ENCODE peak calls at places on chromosomes 5 and 9, in four cellular contexts. One of them, this sample, is unnamed. For H3K36me3, the result is how much of the 10 kb centered on the place peaks cover.

GRCh38 chr5:168608821-168609220 is 29.7 kb upstream of the PANK3 start:
- DNase-seq in body of pancreas: no peak
- DNase-seq in fibroblast of lung: no peak
- DNase-seq in HCT116: no peak
- DNase-seq in this sample: no peak

GRCh38 chr9:94097788-94098413 is 13.6 kb downstream of the PTPDC1 start:
- DNase-seq in fibroblast of lung: peak
- DNase-seq in body of pancreas: no peak
- DNase-seq in HCT116: peak
- DNase-seq in this sample: no peak

GRCh38 chr5:116542619-116543018 is 32.0 kb downstream of the SEMA6A start:
- DNase-seq in HCT116: no peak
- DNase-seq in fibroblast of lung: no peak
- DNase-seq in body of pancreas: no peak
- DNase-seq in this sample: no peak

GRCh38 chr5:170749911-170750431 is 33.6 kb upstream of the GABRP start:
- DNase-seq in HCT116: no peak
- DNase-seq in body of pancreas: no peak
- DNase-seq in fibroblast of lung: no peak
- DNase-seq in this sample: no peak

GRCh38 chr5:153050496-153051179 is 439.8 kb upstream of the GRIA1 start:
- DNase-seq in body of pancreas: no peak
- DNase-seq in HCT116: no peak
- DNase-seq in fibroblast of lung: no peak
- DNase-seq in this sample: no peak

GRCh38 chr5:154713615-154714125 is 41.5 kb upstream of the LARP1 start:
- DNase-seq in HCT116: no peak
- DNase-seq in body of pancreas: peak
- DNase-seq in fibroblast of lung: no peak
- DNase-seq in this sample: no peak

GRCh38 chr5:78269088-78269703 is 25.3 kb downstream of the AP3B1 start:
- DNase-seq in body of pancreas: no peak
- DNase-seq in fibroblast of lung: peak
- DNase-seq in HCT116: no peak
- DNase-seq in this sample: no peak

GRCh38 chr5:149748471-149749094 is 18.5 kb downstream of the PPARGC1B start:
- DNase-seq in HCT116: no peak
- DNase-seq in fibroblast of lung: no peak
- DNase-seq in body of pancreas: no peak
- DNase-seq in this sample: no peak

GRCh38 chr5:132142459-132142858 is 68.9 kb downstream of the CSF2 start:
- DNase-seq in HCT116: no peak
- DNase-seq in body of pancreas: no peak
- DNase-seq in fibroblast of lung: no peak
- DNase-seq in this sample: no peak

GRCh38 chr9:106753155-106753671 is 109.8 kb upstream of the ZNF462 start:
- DNase-seq in fibroblast of lung: no peak
- DNase-seq in body of pancreas: no peak
- DNase-seq in HCT116: no peak
- DNase-seq in this sample: no peak

GRCh38 chr5:132489871-132490483 is 596 bp downstream of the IRF1 start:
- DNase-seq in HCT116: no peak
- DNase-seq in fibroblast of lung: peak
- DNase-seq in body of pancreas: peak
- DNase-seq in this sample: peak

GRCh38 chr9:33517373-33517772 is 6.7 kb upstream of the ANKRD18B start:
- DNase-seq in HCT116: no peak
- DNase-seq in fibroblast of lung: peak
- DNase-seq in body of pancreas: peak
- DNase-seq in this sample: peak

GRCh38 chr5:3301316-3301715 is 294.3 kb upstream of the IRX1 start:
- DNase-seq in fibroblast of lung: no peak
- DNase-seq in body of pancreas: no peak
- DNase-seq in HCT116: no peak
- DNase-seq in this sample: no peak

GRCh38 chr5:32030226-32030625 is 143.9 kb downstream of the GOLPH3 start:
- DNase-seq in fibroblast of lung: no peak
- DNase-seq in HCT116: no peak
- DNase-seq in body of pancreas: no peak
- DNase-seq in this sample: no peak

GRCh38 chr5:73434461-73434860 is 14.1 kb downstream of the FOXD1 start:
- DNase-seq in fibroblast of lung: no peak
- DNase-seq in HCT116: no peak
- DNase-seq in body of pancreas: no peak
- DNase-seq in this sample: no peak

GRCh38 chr5:12242960-12243888 is 339.0 kb upstream of the CTNND2 start:
- DNase-seq in fibroblast of lung: peak
- DNase-seq in HCT116: no peak
- DNase-seq in body of pancreas: no peak
- DNase-seq in this sample: no peak

GRCh38 chr9:34744295-34745221 is 34.6 kb upstream of the CCL21 start:
- DNase-seq in fibroblast of lung: peak
- DNase-seq in HCT116: peak
- DNase-seq in body of pancreas: peak
- DNase-seq in this sample: peak

GRCh38 chr5:103424453-103425205 is 138.0 kb downstream of the NUDT12 start:
- DNase-seq in body of pancreas: no peak
- DNase-seq in HCT116: no peak
- DNase-seq in fibroblast of lung: peak
- DNase-seq in this sample: no peak

GRCh38 chr9:134320195-134320885 is 5.9 kb upstream of the RXRA start:
- DNase-seq in HCT116: no peak
- DNase-seq in fibroblast of lung: no peak
- DNase-seq in body of pancreas: no peak
- DNase-seq in this sample: no peak

GRCh38 chr5:75337366-75338021 is 474 bp downstream of the HMGCR start:
- DNase-seq in body of pancreas: no peak
- DNase-seq in HCT116: no peak
- DNase-seq in fibroblast of lung: peak
- DNase-seq in this sample: peak

GRCh38 chr9:89779816-89780215 is 175.0 kb downstream of the GADD45G start:
- DNase-seq in fibroblast of lung: no peak
- DNase-seq in body of pancreas: no peak
- DNase-seq in HCT116: no peak
- DNase-seq in this sample: no peak

GRCh38 chr5:89282038-89282831 is 399.3 kb upstream of the MEF2C start:
- DNase-seq in fibroblast of lung: peak
- DNase-seq in body of pancreas: no peak
- DNase-seq in HCT116: no peak
- DNase-seq in this sample: no peak

GRCh38 chr5:83564069-83564749 is 92.7 kb downstream of the VCAN start:
- DNase-seq in HCT116: peak
- DNase-seq in fibroblast of lung: peak
- DNase-seq in body of pancreas: no peak
- DNase-seq in this sample: no peak

GRCh38 chr9:5042661-5043178 is 57.6 kb downstream of the JAK2 start:
- DNase-seq in fibroblast of lung: no peak
- DNase-seq in HCT116: no peak
- DNase-seq in body of pancreas: no peak
- DNase-seq in this sample: no peak

GRCh38 chr5:74643160-74643562 is 2.6 kb upstream of the ENC1 start:
- DNase-seq in HCT116: peak
- DNase-seq in fibroblast of lung: peak
- DNase-seq in body of pancreas: no peak
- DNase-seq in this sample: no peak

GRCh38 chr5:74605759-74606158 is 34.8 kb downstream of the ENC1 start:
- DNase-seq in HCT116: no peak
- DNase-seq in body of pancreas: no peak
- DNase-seq in fibroblast of lung: no peak
- DNase-seq in this sample: no peak

GRCh38 chr5:141051526-141051876 is 327 bp downstream of the PCDHB1 start:
- DNase-seq in body of pancreas: peak
- DNase-seq in fibroblast of lung: no peak
- DNase-seq in HCT116: no peak
- DNase-seq in this sample: no peak

GRCh38 chr9:134329886-134330285 is 3.6 kb downstream of the RXRA start:
- DNase-seq in fibroblast of lung: no peak
- DNase-seq in HCT116: no peak
- DNase-seq in body of pancreas: no peak
- DNase-seq in this sample: no peak

GRCh38 chr5:93512799-93513198 is 68.2 kb downstream of the NR2F1-AS1 start:
- DNase-seq in HCT116: no peak
- DNase-seq in fibroblast of lung: peak
- DNase-seq in body of pancreas: no peak
- DNase-seq in this sample: no peak

GRCh38 chr9:76817489-76817888 is 53.3 kb downstream of the PCA3 start:
- DNase-seq in body of pancreas: no peak
- DNase-seq in HCT116: no peak
- DNase-seq in fibroblast of lung: peak
- DNase-seq in this sample: no peak

GRCh38 chr9:281753-282645 is 67.3 kb downstream of the DOCK8 start:
- DNase-seq in HCT116: no peak
- DNase-seq in body of pancreas: no peak
- DNase-seq in fibroblast of lung: no peak
- DNase-seq in this sample: no peak

GRCh38 chr9:107044872-107045271 is 181.9 kb downstream of the ZNF462 start:
- DNase-seq in HCT116: no peak
- DNase-seq in fibroblast of lung: no peak
- DNase-seq in body of pancreas: peak
- DNase-seq in this sample: peak

DNA sequence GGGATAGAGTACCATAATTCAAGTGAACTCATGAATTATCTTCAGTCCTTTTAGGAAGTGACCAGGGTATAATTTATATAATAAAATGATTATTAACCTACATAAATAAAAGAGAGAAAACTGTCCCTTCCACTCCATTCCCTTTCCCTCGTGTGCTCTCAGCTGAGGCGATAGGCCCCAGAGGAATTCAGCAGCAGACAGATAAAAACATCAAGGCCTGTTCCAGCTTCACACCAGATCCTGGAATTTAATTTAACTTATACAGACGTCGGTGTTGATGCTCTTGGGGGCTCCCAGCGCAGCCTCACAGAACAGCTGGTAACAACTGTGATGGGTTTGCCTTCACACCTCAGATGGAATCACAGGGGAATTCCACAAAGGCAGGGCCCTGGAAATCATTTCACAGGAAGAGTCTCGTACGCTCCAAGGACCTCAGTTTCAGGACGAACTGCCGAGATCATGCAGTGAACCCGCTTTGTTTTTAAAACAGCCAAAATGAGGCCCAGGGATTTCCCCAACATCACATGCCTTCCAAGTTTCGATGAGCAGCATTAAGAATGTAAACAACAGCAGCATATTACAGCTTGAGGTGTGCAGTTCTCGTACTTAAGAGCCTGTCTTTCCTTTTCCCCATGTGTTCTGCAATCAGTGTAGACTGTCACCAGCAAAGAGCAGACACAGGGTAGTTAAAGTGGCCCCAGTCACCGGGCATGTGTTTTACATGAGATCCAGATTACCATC is 73.6 kb upstream of the ALDH1B1 start:
- DNase-seq in fibroblast of lung: no peak
- DNase-seq in HCT116: no peak
- DNase-seq in body of pancreas: peak
- DNase-seq in this sample: no peak
- H3K4me3 ChIP-seq in fibroblast of lung: peak
- H3K4me3 ChIP-seq in HCT116: no peak
- H3K4me3 ChIP-seq in body of pancreas: no peak
- H3K4me3 ChIP-seq in this sample: no peak

GRCh38 chr9:127793093-127793708 is 7.4 kb downstream of the CDK9 start:
- DNase-seq in HCT116: no peak
- DNase-seq in fibroblast of lung: no peak
- DNase-seq in body of pancreas: peak
- DNase-seq in this sample: peak
- H3K36me3 ChIP-seq in HCT116: under half
- H3K36me3 ChIP-seq in fibroblast of lung: under half
- H3K36me3 ChIP-seq in body of pancreas: under half
- H3K36me3 ChIP-seq in this sample: half or more

DNA sequence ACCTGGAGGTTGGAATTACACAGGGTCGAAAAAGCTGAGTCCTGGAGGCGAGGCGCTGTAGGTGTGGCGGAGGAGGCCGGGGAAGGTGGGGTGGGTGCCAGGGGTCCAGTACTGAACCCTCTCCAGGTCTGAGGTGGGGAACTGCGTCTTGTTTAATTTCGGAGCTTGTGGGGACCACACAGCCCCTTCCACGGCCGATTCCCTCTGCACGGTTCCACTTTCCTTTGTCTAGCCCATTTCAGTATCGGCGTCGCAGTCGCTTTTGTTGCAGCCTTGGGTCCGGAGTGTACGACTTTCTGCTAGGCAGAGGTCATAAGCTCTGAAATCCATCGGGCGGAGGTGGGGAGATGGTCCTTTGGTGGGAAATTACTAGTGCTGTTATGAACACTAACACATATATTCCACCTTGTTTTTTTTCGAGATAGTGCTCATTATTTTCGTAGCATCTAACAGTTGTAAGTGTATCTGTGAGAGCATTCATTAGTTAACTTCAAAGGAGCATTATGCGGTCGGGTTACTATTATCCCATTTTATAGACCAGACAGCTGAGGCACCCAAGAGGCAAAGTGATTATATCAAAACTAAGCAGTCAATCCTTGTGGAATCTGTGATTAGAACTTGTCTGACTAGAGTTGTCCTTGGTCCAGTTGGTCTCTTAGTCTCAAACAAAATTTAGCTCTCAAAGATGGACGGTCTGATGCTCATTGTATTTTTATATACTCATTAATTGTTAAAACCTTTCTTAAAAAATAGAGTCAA is 737 bp downstream of the RNF180 start:
- DNase-seq in fibroblast of lung: peak
- DNase-seq in HCT116: no peak
- DNase-seq in body of pancreas: no peak
- DNase-seq in this sample: no peak
- H3K4me3 ChIP-seq in fibroblast of lung: peak
- H3K4me3 ChIP-seq in HCT116: no peak
- H3K4me3 ChIP-seq in body of pancreas: peak
- H3K4me3 ChIP-seq in this sample: peak

GRCh38 chr5:14322437-14323187 is 179.5 kb downstream of the TRIO start:
- DNase-seq in HCT116: no peak
- DNase-seq in body of pancreas: no peak
- DNase-seq in fibroblast of lung: peak
- DNase-seq in this sample: no peak
- H3K36me3 ChIP-seq in HCT116: under half
- H3K36me3 ChIP-seq in body of pancreas: under half
- H3K36me3 ChIP-seq in fibroblast of lung: under half
- H3K36me3 ChIP-seq in this sample: under half

DNA sequence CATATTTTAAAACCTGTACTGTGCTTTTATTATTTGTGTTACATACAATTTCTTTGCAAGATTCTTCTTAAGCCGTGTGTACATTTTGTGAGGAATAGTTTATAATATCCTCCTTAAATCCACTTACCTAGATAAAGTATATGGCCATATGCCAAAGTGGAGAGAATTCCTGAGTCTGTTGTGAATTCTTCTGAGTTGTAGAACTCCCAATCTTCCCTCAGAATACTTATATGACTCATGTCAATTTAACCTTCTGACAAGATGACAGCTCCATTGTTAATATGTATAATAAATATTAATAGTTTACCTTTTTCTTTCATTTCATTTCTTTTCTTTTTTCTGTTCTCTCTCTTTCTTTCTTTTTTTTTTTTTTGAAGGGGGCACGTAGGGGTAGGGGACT is 6.0 kb upstream of the RICTOR start:
- DNase-seq in fibroblast of lung: no peak
- DNase-seq in body of pancreas: no peak
- DNase-seq in HCT116: no peak
- DNase-seq in this sample: no peak
- H3K4me3 ChIP-seq in fibroblast of lung: no peak
- H3K4me3 ChIP-seq in body of pancreas: no peak
- H3K4me3 ChIP-seq in HCT116: no peak
- H3K4me3 ChIP-seq in this sample: no peak